ENCODE peak calls at places on chromosomes 4 and X, in five cellular contexts. R is T-cell, A is germinal center, U is SW480, N is sigmoid colon. Z is an unnamed sample.

GRCh38 chrX:69151898-69152297 is 13.4 kb downstream of the PJA1 start:
- DNase-seq in R (no peak), A (no peak), U (no peak), N (no peak), Z (no peak)

GRCh38 chrX:33434256-33435092 is 223.1 kb upstream of the DMD start:
- DNase-seq in R (no peak), A (peak), U (peak), N (peak), Z (peak)

GRCh38 chr4:154332681-154333421 is 158.7 kb downstream of the DCHS2 start:
- DNase-seq in R (peak), A (peak), U (no peak), N (peak), Z (peak)

GRCh38 chrX:12956704-12957541 is 18.0 kb upstream of the TMSB4X start:
- DNase-seq in R (peak), A (peak), U (peak), N (no peak), Z (no peak)

GRCh38 chrX:20442597-20442996 is 175.9 kb upstream of the RPS6KA3 start:
- DNase-seq in R (peak), A (peak), U (peak), N (peak), Z (peak)

GRCh38 chrX:11664211-11664888 is 1.4 kb downstream of the ARHGAP6 start:
- DNase-seq in R (no peak), A (no peak), U (no peak), N (peak), Z (no peak)

GRCh38 chr4:42750831-42751230 is 93.9 kb upstream of the ATP8A1 start:
- DNase-seq in R (no peak), A (no peak), U (no peak), N (no peak), Z (peak)

GRCh38 chr4:72209600-72209999 is 177.8 kb downstream of the NPFFR2 start:
- DNase-seq in R (no peak), A (no peak), U (peak), N (no peak), Z (no peak)

GRCh38 chr4:164783966-164784365 is 30.0 kb downstream of the SMIM31 start:
- DNase-seq in R (no peak), A (no peak), U (no peak), N (no peak), Z (no peak)

GRCh38 chr4:22607382-22607781 is 85.4 kb upstream of the GBA3 start:
- DNase-seq in R (peak), A (peak), U (peak), N (peak), Z (peak)